ENCODE peak calls at places on chromosome 11, in six cellular contexts. L is cardiac muscle cell, M is adrenal gland, W is H9, G is mucosa of descending colon, Z is fibroblast of lung. U is an unnamed sample. For H3K4me1, the result is how much of the 10 kb centered on the place peaks cover.

GRCh38 chr11:62905927-62906531 is 15.1 kb downstream of the CHRM1 start:
- DNase-seq in W (peak), M (peak), L (peak), G (peak), Z (peak), U (peak)

GRCh38 chr11:70073188-70073817 is 4.8 kb upstream of the ANO1 start:
- DNase-seq in W (peak), L (peak), Z (peak), M (no peak), G (no peak), U (peak)

GRCh38 chr11:10592331-10592730 is 23.9 kb upstream of the LYVE1 start:
- DNase-seq in M (no peak), G (no peak), L (peak), Z (peak), W (no peak), U (no peak)

GRCh38 chr11:34650528-34650927 is 29.6 kb downstream of the EHF start:
- DNase-seq in L (peak), W (no peak), Z (peak), G (no peak), M (no peak), U (no peak)

GRCh38 chr11:706957-707816 is 1.2 kb downstream of the EPS8L2 start:
- DNase-seq in Z (peak), W (peak), L (no peak), G (peak), M (peak), U (peak)

GRCh38 chr11:1873048-1873812 is 18.5 kb downstream of the PRR33 start:
- DNase-seq in L (peak), W (no peak), G (peak), M (peak), Z (peak), U (peak)

GRCh38 chr11:77672276-77672675 is 34.7 kb upstream of the CLNS1A start:
- DNase-seq in G (no peak), Z (peak), M (peak), L (peak), W (no peak), U (no peak)

GRCh38 chr11:100232006-100232405 is 455.1 kb upstream of the ARHGAP42 start:
- DNase-seq in L (no peak), W (no peak), Z (no peak), M (no peak), G (no peak), U (no peak)

GRCh38 chr11:8252388-8252787 is 11.3 kb downstream of the LMO1 start:
- DNase-seq in G (no peak), Z (no peak), L (no peak), W (peak), M (no peak), U (no peak)

GRCh38 chr11:104609297-104609696 is 289.0 kb downstream of the CASP12 start:
- DNase-seq in W (peak), M (peak), Z (peak), G (no peak), L (peak), U (no peak)

GRCh38 chr11:20162824-20163777 is 2.8 kb upstream of the DBX1 start:
- DNase-seq in Z (peak), W (peak), G (no peak), M (no peak), L (peak), U (peak)

GRCh38 chr11:102205805-102206204 is 95.6 kb downstream of the YAP1 start:
- DNase-seq in W (no peak), G (no peak), M (no peak), L (no peak), Z (no peak), U (no peak)

GRCh38 chr11:4054643-4055042 is 40.0 kb upstream of the RRM1 start:
- DNase-seq in L (no peak), G (no peak), W (no peak), Z (no peak), M (no peak), U (no peak)

GRCh38 chr11:4048340-4048739 is 46.3 kb upstream of the RRM1 start:
- DNase-seq in W (no peak), G (no peak), Z (peak), M (no peak), L (no peak), U (no peak)

GRCh38 chr11:4050137-4050536 is 44.5 kb upstream of the RRM1 start:
- DNase-seq in L (no peak), M (no peak), W (no peak), Z (no peak), G (no peak), U (no peak)

GRCh38 chr11:4044971-4045646 is 49.5 kb upstream of the RRM1 start:
- DNase-seq in Z (no peak), W (no peak), G (no peak), L (peak), M (no peak), U (no peak)

DNA sequence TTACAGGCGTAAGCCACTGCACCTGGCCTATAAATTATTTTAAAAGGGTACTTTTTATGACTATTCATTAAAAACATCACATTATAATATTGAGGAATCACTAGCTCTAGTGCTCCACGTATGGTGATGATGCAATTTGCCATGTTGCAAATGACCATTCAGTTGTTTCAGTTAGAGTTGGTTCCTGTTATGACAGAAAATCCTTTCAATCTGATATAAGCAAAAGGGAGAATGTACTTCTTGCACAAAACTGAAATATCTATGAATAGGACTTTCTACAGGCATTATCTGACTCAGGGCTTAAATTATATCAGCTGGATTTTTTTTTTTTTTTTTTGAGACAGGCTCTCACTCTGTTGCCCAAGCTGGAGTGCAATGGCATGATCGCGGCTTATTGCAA is 45.6 kb upstream of the RRM1 start:
- DNase-seq in W (no peak), M (no peak), G (no peak), L (no peak), Z (no peak), U (no peak)
- H3K4me1 ChIP-seq in W (under half), M (under half), G (under half), L (under half), Z (under half), U (under half)

GRCh38 chr11:91263698-91264097 is 960.9 kb upstream of the FAT3 start:
- DNase-seq in Z (no peak), M (no peak), G (no peak), L (no peak), W (no peak), U (no peak)

GRCh38 chr11:91257593-91258170 is 966.9 kb upstream of the FAT3 start:
- DNase-seq in W (no peak), G (no peak), L (no peak), Z (no peak), M (no peak), U (no peak)

GRCh38 chr11:91265946-91266345 is 958.7 kb upstream of the FAT3 start:
- DNase-seq in Z (peak), L (no peak), G (no peak), M (no peak), W (no peak), U (no peak)

GRCh38 chr11:91261513-91261912 is 963.1 kb upstream of the FAT3 start:
- DNase-seq in M (no peak), W (no peak), L (no peak), Z (no peak), G (no peak), U (no peak)
- H3K4me1 ChIP-seq in M (under half), W (under half), L (under half), Z (under half), G (under half), U (under half)

GRCh38 chr11:67441731-67442401 is 1.4 kb downstream of the CORO1B start:
- DNase-seq in L (no peak), G (no peak), Z (no peak), W (no peak), M (no peak), U (no peak)

GRCh38 chr11:67441082-67441683 is 2.1 kb downstream of the CORO1B start:
- DNase-seq in L (no peak), W (no peak), M (no peak), G (no peak), Z (no peak), U (no peak)

GRCh38 chr11:67438121-67438902 is 830 bp upstream of the PTPRCAP start:
- DNase-seq in W (peak), G (peak), M (no peak), L (no peak), Z (no peak), U (no peak)

GRCh38 chr11:67440229-67441081 is 2.8 kb downstream of the CORO1B start:
- DNase-seq in Z (no peak), G (no peak), M (no peak), W (no peak), L (no peak), U (no peak)

GRCh38 chr11:67439321-67440228 is 2.1 kb upstream of the PTPRCAP start:
- DNase-seq in Z (no peak), W (peak), M (no peak), L (peak), G (no peak), U (peak)
- H3K4me1 ChIP-seq in Z (under half), W (under half), M (under half), L (under half), G (under half), U (under half)

GRCh38 chr11:48050304-48050703 is 69.9 kb downstream of the PTPRJ start:
- DNase-seq in G (no peak), W (no peak), L (no peak), M (no peak), Z (no peak), U (no peak)
- H3K4me1 ChIP-seq in G (under half), W (under half), L (under half), M (under half), Z (under half), U (under half)

DNA sequence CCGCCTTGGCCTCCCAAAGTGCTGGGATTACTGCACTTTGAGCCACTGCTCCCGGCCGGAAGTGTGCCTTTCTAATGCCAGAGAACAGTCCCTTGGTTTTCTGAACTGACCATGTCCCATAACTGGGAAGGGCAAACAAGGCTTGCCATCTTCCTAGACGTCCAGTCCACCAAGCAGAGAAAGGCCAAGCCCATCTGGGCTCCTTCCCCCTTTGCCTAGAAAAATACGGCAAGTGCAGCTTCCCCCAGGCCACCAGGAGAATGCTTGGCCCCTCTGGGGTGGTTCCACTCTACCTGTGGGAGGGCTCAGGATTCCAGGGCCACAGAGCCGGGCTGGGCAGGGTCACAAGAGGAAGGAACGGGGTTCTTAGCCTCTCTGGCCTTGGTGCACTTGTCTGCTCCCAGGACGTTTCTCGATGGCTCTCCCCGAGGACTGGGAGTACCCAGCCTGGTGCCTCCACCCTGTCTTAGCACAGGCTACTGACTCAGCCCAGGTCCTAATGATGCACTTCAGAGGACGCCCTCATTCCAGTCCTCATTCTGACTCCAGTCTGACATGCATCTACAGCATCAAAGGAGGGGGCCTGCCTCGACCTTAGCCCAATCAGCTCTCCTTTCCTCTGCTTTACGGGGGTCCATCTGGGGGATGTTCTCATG is 1.2 kb downstream of the USP2 start:
- DNase-seq in M (peak), W (no peak), L (no peak), G (no peak), Z (no peak), U (no peak)
- H3K4me1 ChIP-seq in M (under half), W (under half), L (half or more), G (under half), Z (under half), U (under half)

U was measured in aorta.